ENCODE peak calls at places on chromosomes 11 and 22, in six cellular contexts. B is HepG2, W is GM12878, U is K562, L is NB4, D is endothelial cell of umbilical vein. Z is an unnamed sample.

GRCh38 chr11:68120212-68121066 is 749 bp downstream of the CHKA start:
- DNase-seq in B (peak), W (peak), U (peak), L (peak), D (peak), Z (no peak)

GRCh38 chr22:50713008-50713385 is 25.0 kb upstream of the ACR start:
- DNase-seq in B (no peak), W (no peak), U (no peak), L (no peak), D (no peak), Z (no peak)

GRCh38 chr11:61776561-61777075 is 15.8 kb downstream of the TMEM258 start:
- DNase-seq in B (peak), W (no peak), U (peak), L (peak), D (peak), Z (peak)

GRCh38 chr11:122676638-122677037 is 21.1 kb downstream of the UBASH3B start:
- DNase-seq in B (peak), W (no peak), U (no peak), L (no peak), D (no peak), Z (peak)

GRCh38 chr22:50507991-50508884 is at the start of gene NCAPH2:
- DNase-seq in B (peak), W (peak), U (peak), L (peak), D (peak), Z (peak)

GRCh38 chr11:110564676-110565343 is 135.1 kb downstream of the FDX1 start:
- DNase-seq in B (no peak), W (no peak), U (no peak), L (no peak), D (no peak), Z (no peak)

GRCh38 chr11:6667733-6668374 is 12.2 kb upstream of the DCHS1 start:
- DNase-seq in B (peak), W (peak), U (peak), L (peak), D (peak), Z (no peak)

GRCh38 chr11:75472081-75472732 is 39.2 kb upstream of the KLHL35 start:
- DNase-seq in B (no peak), W (no peak), U (no peak), L (no peak), D (no peak), Z (no peak)

GRCh38 chr22:46108564-46109473 is 41.5 kb upstream of the PPARA start:
- DNase-seq in B (peak), W (no peak), U (peak), L (peak), D (peak), Z (peak)

GRCh38 chr11:7384691-7385090 is 100.6 kb upstream of the OLFML1 start:
- DNase-seq in B (no peak), W (no peak), U (no peak), L (no peak), D (no peak), Z (no peak)

GRCh38 chr11:97615541-97615940 is 1225.7 kb downstream of the JRKL start:
- DNase-seq in B (no peak), W (no peak), U (no peak), L (no peak), D (peak), Z (no peak)

GRCh38 chr22:22196833-22197477 is 47.6 kb upstream of the VPREB1 start:
- DNase-seq in B (no peak), W (no peak), U (no peak), L (no peak), D (no peak), Z (no peak)

GRCh38 chr11:17766590-17766989 is 32.0 kb downstream of the KCNC1 start:
- DNase-seq in B (no peak), W (no peak), U (no peak), L (no peak), D (no peak), Z (no peak)

GRCh38 chr11:95791385-95792033 is 1.2 kb downstream of the CEP57 start:
- DNase-seq in B (no peak), W (no peak), U (no peak), L (no peak), D (no peak), Z (no peak)

GRCh38 chr22:32811788-32812187 is 10.3 kb downstream of the TIMP3 start:
- DNase-seq in B (no peak), W (no peak), U (no peak), L (no peak), D (no peak), Z (no peak)

GRCh38 chr11:120666121-120666639 is 154.6 kb downstream of the GRIK4 start:
- DNase-seq in B (peak), W (no peak), U (no peak), L (peak), D (no peak), Z (no peak)

GRCh38 chr11:133947298-133947905 is 9.4 kb downstream of the IGSF9B start:
- DNase-seq in B (peak), W (no peak), U (peak), L (peak), D (peak), Z (peak)

GRCh38 chr11:20131744-20132666 is 28.3 kb downstream of the DBX1 start:
- DNase-seq in B (peak), W (no peak), U (peak), L (peak), D (peak), Z (peak)

GRCh38 chr11:128318856-128319474 is 268.4 kb downstream of the ETS1 start:
- DNase-seq in B (no peak), W (peak), U (no peak), L (no peak), D (peak), Z (no peak)

GRCh38 chr11:102453286-102453797 is 777 bp upstream of the TMEM123 start:
- DNase-seq in B (no peak), W (no peak), U (peak), L (no peak), D (no peak), Z (no peak)

GRCh38 chr11:1291295-1292017 is 18.0 kb downstream of the TOLLIP start:
- DNase-seq in B (no peak), W (no peak), U (no peak), L (no peak), D (no peak), Z (no peak)

GRCh38 chr11:75301602-75302345 is 49.7 kb downstream of the ARRB1 start:
- DNase-seq in B (no peak), W (no peak), U (no peak), L (no peak), D (peak), Z (no peak)

GRCh38 chr22:30288414-30289125 is 735 bp downstream of the CASTOR1 start:
- DNase-seq in B (no peak), W (no peak), U (no peak), L (no peak), D (no peak), Z (peak)

GRCh38 chr11:121540627-121541026 is 87.9 kb upstream of the SORL1-AS1 start:
- DNase-seq in B (no peak), W (peak), U (no peak), L (peak), D (peak), Z (no peak)

GRCh38 chr11:5280582-5281102 is 10.9 kb upstream of the HBE1 start:
- DNase-seq in B (peak), W (peak), U (peak), L (peak), D (peak), Z (peak)

GRCh38 chr11:46504817-46505613 is 88.8 kb downstream of the AMBRA1 start:
- DNase-seq in B (peak), W (no peak), U (no peak), L (no peak), D (peak), Z (no peak)

GRCh38 chr11:102279641-102280170 is 37.6 kb upstream of the BIRC3 start:
- DNase-seq in B (peak), W (peak), U (no peak), L (no peak), D (peak), Z (no peak)

GRCh38 chr22:20508815-20509271 is 1.4 kb downstream of the MED15 start:
- DNase-seq in B (no peak), W (no peak), U (peak), L (peak), D (peak), Z (no peak)

GRCh38 chr11:2950825-2951224 is 21.6 kb upstream of the PHLDA2 start:
- DNase-seq in B (no peak), W (no peak), U (no peak), L (no peak), D (no peak), Z (no peak)

GRCh38 chr22:31652911-31653684 is 8.9 kb downstream of the PISD start:
- DNase-seq in B (peak), W (no peak), U (no peak), L (no peak), D (no peak), Z (no peak)

GRCh38 chr11:125076378-125076945 is 13.4 kb downstream of the SLC37A2 start:
- DNase-seq in B (no peak), W (no peak), U (no peak), L (no peak), D (no peak), Z (no peak)

GRCh38 chr11:11989774-11990744 is 18.4 kb downstream of the DKK3 start:
- DNase-seq in B (no peak), W (no peak), U (no peak), L (no peak), D (no peak), Z (no peak)

GRCh38 chr11:124108158-124108557 is 7.1 kb upstream of the VWA5A start:
- DNase-seq in B (peak), W (no peak), U (peak), L (peak), D (peak), Z (no peak)

GRCh38 chr11:120929664-120930154 is 94.2 kb upstream of the TBCEL start:
- DNase-seq in B (peak), W (no peak), U (peak), L (peak), D (peak), Z (peak)

GRCh38 chr22:40613025-40613424 is 23.5 kb downstream of the MRTFA start:
- DNase-seq in B (no peak), W (no peak), U (no peak), L (no peak), D (no peak), Z (no peak)

GRCh38 chr11:6618117-6619020 is 853 bp downstream of the TPP1 start:
- DNase-seq in B (peak), W (no peak), U (peak), L (peak), D (peak), Z (no peak)

GRCh38 chr11:46896719-46897406 is 21.5 kb downstream of the LRP4 start:
- DNase-seq in B (peak), W (no peak), U (no peak), L (peak), D (peak), Z (peak)

GRCh38 chr11:86803641-86804040 is 3.3 kb downstream of the PRSS23 start:
- DNase-seq in B (no peak), W (no peak), U (no peak), L (no peak), D (peak), Z (no peak)

DNA sequence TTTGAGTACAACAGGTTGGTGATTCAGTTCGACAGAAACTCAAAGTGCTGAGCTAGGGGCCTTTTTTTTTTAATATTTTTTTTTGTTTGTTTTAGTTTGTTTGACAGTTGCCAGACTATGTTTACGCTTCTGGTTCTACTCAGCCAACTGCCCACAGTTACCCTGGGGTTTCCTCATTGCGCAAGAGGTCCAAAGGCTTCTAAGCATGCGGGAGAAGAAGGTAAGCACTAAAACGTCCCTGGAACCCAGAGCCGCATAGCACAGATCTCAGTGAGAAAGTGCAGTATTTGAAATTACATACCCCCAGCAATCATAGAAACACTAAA is 649 bp downstream of the PRRG4 start:
- DNase-seq in B (peak), W (no peak), U (no peak), L (peak), D (no peak), Z (no peak)
- TF ChIP-seq MYC in B (no peak), W (no peak), U (no peak), L (peak), D (no peak), Z (no peak)

GRCh38 chr11:65643971-65644370 is 6.1 kb downstream of the SIPA1 start:
- DNase-seq in B (no peak), W (no peak), U (peak), L (no peak), D (no peak), Z (peak)

GRCh38 chr11:65644837-65645236 is 6.9 kb downstream of the SIPA1 start:
- DNase-seq in B (no peak), W (no peak), U (no peak), L (no peak), D (no peak), Z (no peak)

GRCh38 chr11:65646921-65647701 is 9.2 kb downstream of the SIPA1 start:
- DNase-seq in B (no peak), W (no peak), U (peak), L (no peak), D (peak), Z (peak)

GRCh38 chr11:65645710-65646109 is 7.8 kb downstream of the SIPA1 start:
- DNase-seq in B (no peak), W (no peak), U (no peak), L (no peak), D (no peak), Z (no peak)

GRCh38 chr11:65646288-65646734 is 8.4 kb downstream of the SIPA1 start:
- DNase-seq in B (no peak), W (no peak), U (no peak), L (no peak), D (no peak), Z (no peak)
- TF ChIP-seq MYC in B (no peak), W (no peak), U (no peak), L (no peak), D (no peak), Z (no peak)

DNA sequence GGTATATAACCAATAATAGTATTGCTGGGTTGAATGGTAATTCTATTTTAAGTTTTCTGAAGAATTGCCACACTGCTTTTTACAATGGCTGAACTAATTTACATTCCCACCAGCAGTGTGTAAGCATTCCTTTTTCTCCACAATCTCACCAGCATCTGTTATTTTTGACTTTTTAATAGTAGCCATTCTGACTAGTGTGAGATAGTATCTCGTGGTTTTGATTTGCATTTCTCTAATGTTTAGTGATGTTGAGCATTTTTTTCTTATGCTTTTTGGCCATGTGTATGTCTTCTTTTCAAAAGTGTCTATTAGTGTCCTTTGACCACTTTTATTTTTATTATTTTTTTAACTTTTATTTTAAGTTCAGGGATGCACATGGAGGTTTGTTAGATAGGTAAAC is 275.3 kb downstream of the METTL15 start:
- DNase-seq in B (no peak), W (no peak), U (no peak), L (no peak), D (no peak), Z (no peak)
- TF ChIP-seq MYC in B (no peak), W (no peak), U (no peak), L (no peak), D (no peak), Z (no peak)

GRCh38 chr11:13109616-13110015 is 100.5 kb downstream of the RASSF10 start:
- DNase-seq in B (no peak), W (no peak), U (no peak), L (no peak), D (no peak), Z (no peak)
- TF ChIP-seq MYC in B (no peak), W (no peak), U (no peak), L (no peak), D (no peak), Z (no peak)

Z was measured in A549.